ENCODE peak calls at places on chromosomes 3 and 15, in nine cellular contexts. One of them, this sample, is unnamed.

GRCh38 chr3:123672429-123673146 is 87.7 kb upstream of the HACD2 start:
- DNase-seq in upper lobe of right lung: no peak
- DNase-seq in fibroblast of lung: no peak
- DNase-seq in activated B cell treated with CpG ODN at 0.5 μM for 24 hours: no peak
- DNase-seq in neural crest cell: no peak
- DNase-seq in AG04449: no peak
- DNase-seq in uterus: no peak
- DNase-seq in B cell: no peak
- DNase-seq in AG09309: no peak
- DNase-seq in this sample: no peak

GRCh38 chr15:81859737-81860516 is 185.9 kb downstream of the MEX3B start:
- DNase-seq in neural crest cell: no peak
- DNase-seq in uterus: no peak
- DNase-seq in activated B cell treated with CpG ODN at 0.5 μM for 24 hours: no peak
- DNase-seq in fibroblast of lung: no peak
- DNase-seq in B cell: no peak
- DNase-seq in upper lobe of right lung: no peak
- DNase-seq in AG04449: no peak
- DNase-seq in AG09309: no peak
- DNase-seq in this sample: no peak

GRCh38 chr3:39287216-39287858 is 7.5 kb upstream of the CX3CR1 start:
- DNase-seq in neural crest cell: no peak
- DNase-seq in AG04449: no peak
- DNase-seq in AG09309: no peak
- DNase-seq in fibroblast of lung: no peak
- DNase-seq in upper lobe of right lung: no peak
- DNase-seq in activated B cell treated with CpG ODN at 0.5 μM for 24 hours: no peak
- DNase-seq in B cell: no peak
- DNase-seq in uterus: no peak
- DNase-seq in this sample: no peak

GRCh38 chr15:68683551-68683950 is 104.8 kb downstream of the CORO2B start:
- DNase-seq in neural crest cell: no peak
- DNase-seq in fibroblast of lung: no peak
- DNase-seq in AG04449: no peak
- DNase-seq in upper lobe of right lung: no peak
- DNase-seq in B cell: no peak
- DNase-seq in AG09309: no peak
- DNase-seq in activated B cell treated with CpG ODN at 0.5 μM for 24 hours: no peak
- DNase-seq in uterus: peak
- DNase-seq in this sample: no peak

GRCh38 chr3:174046311-174046710 is 648.8 kb downstream of the NLGN1 start:
- DNase-seq in AG04449: no peak
- DNase-seq in neural crest cell: no peak
- DNase-seq in upper lobe of right lung: no peak
- DNase-seq in AG09309: no peak
- DNase-seq in activated B cell treated with CpG ODN at 0.5 μM for 24 hours: no peak
- DNase-seq in B cell: no peak
- DNase-seq in uterus: no peak
- DNase-seq in fibroblast of lung: no peak
- DNase-seq in this sample: no peak

GRCh38 chr3:159323848-159324247 is 522.0 kb downstream of the MFSD1 start:
- DNase-seq in upper lobe of right lung: no peak
- DNase-seq in uterus: no peak
- DNase-seq in neural crest cell: no peak
- DNase-seq in fibroblast of lung: no peak
- DNase-seq in B cell: no peak
- DNase-seq in AG04449: no peak
- DNase-seq in AG09309: no peak
- DNase-seq in activated B cell treated with CpG ODN at 0.5 μM for 24 hours: no peak
- DNase-seq in this sample: no peak

GRCh38 chr15:92840149-92840548 is 60.0 kb upstream of the CHD2 start:
- DNase-seq in neural crest cell: no peak
- DNase-seq in fibroblast of lung: no peak
- DNase-seq in activated B cell treated with CpG ODN at 0.5 μM for 24 hours: no peak
- DNase-seq in AG04449: no peak
- DNase-seq in uterus: no peak
- DNase-seq in B cell: no peak
- DNase-seq in AG09309: no peak
- DNase-seq in upper lobe of right lung: no peak
- DNase-seq in this sample: no peak

GRCh38 chr15:48766196-48766595 is 44.7 kb downstream of the CEP152 start:
- DNase-seq in neural crest cell: no peak
- DNase-seq in AG04449: no peak
- DNase-seq in activated B cell treated with CpG ODN at 0.5 μM for 24 hours: no peak
- DNase-seq in upper lobe of right lung: no peak
- DNase-seq in uterus: no peak
- DNase-seq in B cell: no peak
- DNase-seq in AG09309: no peak
- DNase-seq in fibroblast of lung: no peak
- DNase-seq in this sample: no peak

GRCh38 chr3:151459360-151459759 is 1.5 kb downstream of the IGSF10 start:
- DNase-seq in neural crest cell: no peak
- DNase-seq in AG09309: no peak
- DNase-seq in fibroblast of lung: no peak
- DNase-seq in activated B cell treated with CpG ODN at 0.5 μM for 24 hours: no peak
- DNase-seq in uterus: no peak
- DNase-seq in B cell: no peak
- DNase-seq in AG04449: no peak
- DNase-seq in upper lobe of right lung: no peak
- DNase-seq in this sample: no peak

GRCh38 chr15:40354408-40355171 is 3.4 kb upstream of the DISP2 start:
- DNase-seq in AG09309: no peak
- DNase-seq in B cell: no peak
- DNase-seq in AG04449: no peak
- DNase-seq in upper lobe of right lung: no peak
- DNase-seq in uterus: no peak
- DNase-seq in activated B cell treated with CpG ODN at 0.5 μM for 24 hours: no peak
- DNase-seq in neural crest cell: no peak
- DNase-seq in fibroblast of lung: peak
- DNase-seq in this sample: peak
- TF ChIP-seq CTCF in AG09309: peak
- TF ChIP-seq CTCF in B cell: no peak
- TF ChIP-seq CTCF in AG04449: peak
- TF ChIP-seq CTCF in upper lobe of right lung: peak
- TF ChIP-seq CTCF in uterus: peak
- TF ChIP-seq CTCF in activated B cell treated with CpG ODN at 0.5 μM for 24 hours: no peak
- TF ChIP-seq CTCF in neural crest cell: peak
- TF ChIP-seq CTCF in fibroblast of lung: peak
- TF ChIP-seq CTCF in this sample: peak

GRCh38 chr15:89002830-89003229 is 85.4 kb upstream of the ABHD2 start:
- DNase-seq in AG09309: no peak
- DNase-seq in neural crest cell: no peak
- DNase-seq in AG04449: no peak
- DNase-seq in activated B cell treated with CpG ODN at 0.5 μM for 24 hours: no peak
- DNase-seq in uterus: no peak
- DNase-seq in B cell: no peak
- DNase-seq in upper lobe of right lung: no peak
- DNase-seq in fibroblast of lung: no peak
- DNase-seq in this sample: no peak

GRCh38 chr15:89007989-89008388 is 80.3 kb upstream of the ABHD2 start:
- DNase-seq in uterus: no peak
- DNase-seq in B cell: no peak
- DNase-seq in AG09309: no peak
- DNase-seq in neural crest cell: no peak
- DNase-seq in AG04449: no peak
- DNase-seq in activated B cell treated with CpG ODN at 0.5 μM for 24 hours: no peak
- DNase-seq in upper lobe of right lung: no peak
- DNase-seq in fibroblast of lung: no peak
- DNase-seq in this sample: no peak

GRCh38 chr15:89002281-89002761 is 85.9 kb upstream of the ABHD2 start:
- DNase-seq in uterus: no peak
- DNase-seq in fibroblast of lung: peak
- DNase-seq in upper lobe of right lung: peak
- DNase-seq in B cell: no peak
- DNase-seq in AG09309: peak
- DNase-seq in activated B cell treated with CpG ODN at 0.5 μM for 24 hours: no peak
- DNase-seq in neural crest cell: no peak
- DNase-seq in AG04449: peak
- DNase-seq in this sample: no peak

GRCh38 chr15:89004726-89005030 is 83.6 kb upstream of the ABHD2 start:
- DNase-seq in AG04449: no peak
- DNase-seq in activated B cell treated with CpG ODN at 0.5 μM for 24 hours: no peak
- DNase-seq in B cell: no peak
- DNase-seq in upper lobe of right lung: no peak
- DNase-seq in AG09309: no peak
- DNase-seq in fibroblast of lung: no peak
- DNase-seq in uterus: no peak
- DNase-seq in neural crest cell: no peak
- DNase-seq in this sample: no peak

DNA sequence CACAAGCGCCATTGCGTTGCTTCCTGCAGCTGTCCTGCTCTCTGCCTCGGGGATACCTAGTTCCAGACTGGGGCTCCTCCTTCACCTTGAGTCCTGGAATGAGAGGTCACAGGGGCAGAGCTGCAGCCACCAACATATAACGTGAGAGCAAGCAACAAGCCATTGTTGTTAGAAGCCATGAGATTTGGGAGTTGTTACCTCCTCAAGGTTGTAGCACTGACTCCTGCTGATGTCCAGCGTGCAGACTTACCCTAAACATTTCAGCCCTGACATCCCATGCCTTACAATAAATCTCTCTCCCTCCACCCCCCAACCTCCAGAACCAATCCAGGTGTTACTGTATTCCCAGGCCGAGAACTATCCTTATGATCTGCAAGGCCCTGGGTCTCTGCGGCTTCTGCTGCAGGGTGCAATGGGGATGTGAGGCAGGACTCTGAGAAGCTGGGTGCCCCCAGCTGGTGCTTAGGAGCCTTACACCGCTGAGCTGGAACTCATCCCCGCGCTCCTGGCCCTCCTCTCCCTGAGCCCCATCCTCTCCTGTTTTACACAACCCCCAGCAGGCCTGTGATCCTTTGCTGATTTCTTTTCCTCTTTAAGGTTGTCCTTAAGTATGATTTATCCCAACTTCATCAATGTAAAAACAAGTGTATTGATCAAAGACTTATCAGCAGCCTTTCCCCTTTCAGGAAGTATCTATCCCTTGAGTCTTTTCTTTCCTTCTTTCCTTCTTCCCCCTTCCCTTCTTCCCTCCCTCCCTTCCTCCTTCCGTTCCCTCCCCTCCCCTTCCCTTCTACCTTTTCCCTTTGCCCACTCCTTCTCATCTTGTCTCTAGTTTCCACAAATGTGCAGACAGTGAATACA is 84.2 kb upstream of the ABHD2 start:
- DNase-seq in B cell: no peak
- DNase-seq in upper lobe of right lung: no peak
- DNase-seq in neural crest cell: peak
- DNase-seq in AG09309: no peak
- DNase-seq in activated B cell treated with CpG ODN at 0.5 μM for 24 hours: no peak
- DNase-seq in fibroblast of lung: peak
- DNase-seq in AG04449: no peak
- DNase-seq in uterus: no peak
- DNase-seq in this sample: no peak
- TF ChIP-seq CTCF in B cell: no peak
- TF ChIP-seq CTCF in upper lobe of right lung: peak
- TF ChIP-seq CTCF in neural crest cell: peak
- TF ChIP-seq CTCF in AG09309: peak
- TF ChIP-seq CTCF in activated B cell treated with CpG ODN at 0.5 μM for 24 hours: no peak
- TF ChIP-seq CTCF in fibroblast of lung: peak
- TF ChIP-seq CTCF in AG04449: peak
- TF ChIP-seq CTCF in uterus: no peak
- TF ChIP-seq CTCF in this sample: peak

GRCh38 chr3:155555479-155556065 is 189.3 kb downstream of the PLCH1 start:
- DNase-seq in activated B cell treated with CpG ODN at 0.5 μM for 24 hours: no peak
- DNase-seq in B cell: no peak
- DNase-seq in upper lobe of right lung: no peak
- DNase-seq in neural crest cell: no peak
- DNase-seq in fibroblast of lung: no peak
- DNase-seq in AG04449: no peak
- DNase-seq in uterus: no peak
- DNase-seq in AG09309: no peak
- DNase-seq in this sample: no peak

GRCh38 chr3:155556531-155556930 is 188.3 kb downstream of the PLCH1 start:
- DNase-seq in AG09309: no peak
- DNase-seq in activated B cell treated with CpG ODN at 0.5 μM for 24 hours: no peak
- DNase-seq in uterus: no peak
- DNase-seq in fibroblast of lung: no peak
- DNase-seq in AG04449: no peak
- DNase-seq in upper lobe of right lung: no peak
- DNase-seq in neural crest cell: no peak
- DNase-seq in B cell: no peak
- DNase-seq in this sample: no peak

GRCh38 chr3:155554777-155555445 is 190.0 kb downstream of the PLCH1 start:
- DNase-seq in B cell: peak
- DNase-seq in AG04449: no peak
- DNase-seq in activated B cell treated with CpG ODN at 0.5 μM for 24 hours: no peak
- DNase-seq in fibroblast of lung: no peak
- DNase-seq in uterus: no peak
- DNase-seq in AG09309: no peak
- DNase-seq in upper lobe of right lung: no peak
- DNase-seq in neural crest cell: no peak
- DNase-seq in this sample: no peak

GRCh38 chr3:155550386-155550785 is 194.5 kb downstream of the PLCH1 start:
- DNase-seq in uterus: no peak
- DNase-seq in fibroblast of lung: no peak
- DNase-seq in AG04449: no peak
- DNase-seq in activated B cell treated with CpG ODN at 0.5 μM for 24 hours: no peak
- DNase-seq in B cell: no peak
- DNase-seq in upper lobe of right lung: no peak
- DNase-seq in AG09309: no peak
- DNase-seq in neural crest cell: no peak
- DNase-seq in this sample: no peak

GRCh38 chr3:155553800-155554199 is 191.1 kb downstream of the PLCH1 start:
- DNase-seq in AG04449: no peak
- DNase-seq in fibroblast of lung: no peak
- DNase-seq in upper lobe of right lung: no peak
- DNase-seq in B cell: no peak
- DNase-seq in neural crest cell: no peak
- DNase-seq in AG09309: no peak
- DNase-seq in uterus: no peak
- DNase-seq in activated B cell treated with CpG ODN at 0.5 μM for 24 hours: no peak
- DNase-seq in this sample: no peak
- TF ChIP-seq CTCF in AG04449: no peak
- TF ChIP-seq CTCF in fibroblast of lung: no peak
- TF ChIP-seq CTCF in upper lobe of right lung: no peak
- TF ChIP-seq CTCF in B cell: no peak
- TF ChIP-seq CTCF in neural crest cell: no peak
- TF ChIP-seq CTCF in AG09309: no peak
- TF ChIP-seq CTCF in uterus: no peak
- TF ChIP-seq CTCF in activated B cell treated with CpG ODN at 0.5 μM for 24 hours: no peak
- TF ChIP-seq CTCF in this sample: no peak

DNA sequence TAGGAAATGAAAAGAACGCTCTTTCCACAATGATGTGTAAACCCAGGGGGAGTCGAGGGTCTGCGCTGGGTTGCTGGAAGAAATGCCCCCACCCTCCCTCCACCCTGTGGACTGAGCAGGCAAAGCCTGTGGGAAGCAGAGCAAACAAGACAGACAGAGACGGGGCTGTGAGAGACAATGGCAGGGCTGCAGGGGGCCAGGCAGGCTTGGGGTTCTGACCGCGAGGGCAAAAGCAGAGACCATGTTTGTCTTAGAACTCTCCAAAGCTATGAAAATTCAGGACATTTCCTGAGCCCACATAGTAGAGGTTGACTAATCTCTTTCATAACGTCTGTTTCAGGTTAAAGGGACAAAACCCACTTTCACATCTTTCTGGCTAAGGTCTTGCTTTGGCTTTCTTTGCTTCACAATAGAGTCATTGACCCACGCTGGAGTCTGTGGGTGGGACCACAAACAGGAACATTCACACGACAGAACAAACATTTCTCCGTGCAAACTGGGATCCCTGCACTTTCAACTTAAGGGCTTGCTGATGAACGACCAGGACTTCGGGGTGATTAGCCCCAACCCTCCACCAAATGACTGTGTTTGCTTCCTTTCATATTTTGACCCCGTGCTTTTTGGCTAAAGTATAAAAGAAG is 156.0 kb upstream of the TPM1 start:
- DNase-seq in B cell: no peak
- DNase-seq in AG04449: no peak
- DNase-seq in fibroblast of lung: no peak
- DNase-seq in activated B cell treated with CpG ODN at 0.5 μM for 24 hours: no peak
- DNase-seq in uterus: no peak
- DNase-seq in upper lobe of right lung: no peak
- DNase-seq in AG09309: no peak
- DNase-seq in neural crest cell: peak
- DNase-seq in this sample: no peak
- TF ChIP-seq CTCF in B cell: no peak
- TF ChIP-seq CTCF in AG04449: no peak
- TF ChIP-seq CTCF in fibroblast of lung: no peak
- TF ChIP-seq CTCF in activated B cell treated with CpG ODN at 0.5 μM for 24 hours: no peak
- TF ChIP-seq CTCF in uterus: no peak
- TF ChIP-seq CTCF in upper lobe of right lung: no peak
- TF ChIP-seq CTCF in AG09309: no peak
- TF ChIP-seq CTCF in neural crest cell: no peak
- TF ChIP-seq CTCF in this sample: no peak